ENCODE peak calls at places on chromosomes 3 and 15, in four cellular contexts. I is activated effector memory CD4-positive, alpha-beta T cell treated with Interleukin-2 at 50 U/mL for 16 hours; S is activated T-cell treated with anti-CD3 and anti-CD28 coated beads, Interleukin-2, amount 50 U/mL, for 72 hours; X is endothelial cell. T is an unnamed sample.

GRCh38 chr3:138935864-138936762 is 10.8 kb downstream of the FOXL2 start:
- DNase-seq in S (peak), X (peak), I (peak), T (peak)

GRCh38 chr3:159785276-159785675 is 203.4 kb upstream of the IL12A start:
- DNase-seq in I (no peak), S (no peak), X (no peak), T (peak)

GRCh38 chr3:190089711-190090110 is 31.0 kb downstream of the P3H2 start:
- DNase-seq in S (peak), X (no peak), I (no peak), T (no peak)

GRCh38 chr3:136631424-136631823 is 120.8 kb downstream of the STAG1 start:
- DNase-seq in X (no peak), S (no peak), I (no peak), T (no peak)

GRCh38 chr3:13495921-13496723 is 16.0 kb downstream of the HDAC11 start:
- DNase-seq in I (peak), X (peak), S (peak), T (peak)

GRCh38 chr15:66724732-66725467 is 22.9 kb downstream of the SMAD6 start:
- DNase-seq in I (no peak), X (no peak), S (no peak), T (no peak)

GRCh38 chr3:189270248-189270832 is 98.6 kb downstream of the TPRG1 start:
- DNase-seq in I (no peak), S (peak), X (peak), T (peak)

GRCh38 chr3:71308836-71309235 is 274.7 kb downstream of the FOXP1 start:
- DNase-seq in I (no peak), X (no peak), S (no peak), T (no peak)

GRCh38 chr3:148848410-148848809 is 16.7 kb upstream of the CPA3 start:
- DNase-seq in S (no peak), I (no peak), X (no peak), T (no peak)

GRCh38 chr15:97993310-97993738 is 32.8 kb downstream of the ARRDC4 start:
- DNase-seq in I (no peak), S (no peak), X (no peak), T (peak)

GRCh38 chr15:79455943-79456342 is 23.8 kb downstream of the MINAR1 start:
- DNase-seq in X (no peak), S (no peak), I (no peak), T (no peak)

GRCh38 chr3:181700168-181701087 is 11.3 kb upstream of the SOX2 start:
- DNase-seq in S (peak), I (no peak), X (peak), T (peak)

GRCh38 chr3:79531566-79532295 is 236.1 kb downstream of the ROBO1 start:
- DNase-seq in S (no peak), I (no peak), X (no peak), T (no peak)

GRCh38 chr3:184336484-184337230 is 743 bp upstream of the FAM131A start:
- DNase-seq in X (no peak), I (no peak), S (no peak), T (peak)